ENCODE peak calls at places on chromosomes 3 and 15, in eight cellular contexts. V is sigmoid colon; P is CD4-positive, alpha-beta memory T cell; W is CD4-positive, CD25-positive, alpha-beta regulatory T cell; O is esophagus squamous epithelium; S is SK-N-SH; H is right cardiac atrium; E is mammary epithelial cell. Q is an unnamed sample. For H3K9me3, the result is how much of the 10 kb centered on the place peaks cover.

GRCh38 chr15:56831467-56831866 is 87.0 kb upstream of the TCF12 start:
- DNase-seq in E (no peak), O (no peak), V (no peak), S (no peak), W (no peak), P (no peak), H (no peak), Q (no peak)

GRCh38 chr3:184415229-184415517 is 35.3 kb downstream of the CHRD start:
- DNase-seq in V (no peak), W (no peak), O (no peak), P (no peak), E (no peak), S (no peak), H (no peak), Q (no peak)

GRCh38 chr3:64995857-64996564 is 308.2 kb upstream of the ADAMTS9 start:
- DNase-seq in H (no peak), E (no peak), P (no peak), V (no peak), O (no peak), S (no peak), W (no peak), Q (no peak)

GRCh38 chr3:188918086-188918485 is 253.7 kb upstream of the TPRG1 start:
- DNase-seq in H (no peak), S (no peak), O (no peak), V (no peak), P (no peak), W (no peak), E (no peak), Q (no peak)

GRCh38 chr3:147392083-147392916 is 14.0 kb downstream of the ZIC4 start:
- DNase-seq in V (peak), H (peak), P (no peak), S (peak), E (no peak), W (no peak), O (no peak), Q (no peak)

GRCh38 chr15:55250392-55250791 is 39.2 kb downstream of the RAB27A start:
- DNase-seq in W (no peak), V (no peak), P (no peak), E (peak), S (no peak), H (no peak), O (no peak), Q (no peak)

GRCh38 chr15:41269887-41270286 is 38.8 kb downstream of the CHP1 start:
- DNase-seq in E (no peak), V (no peak), S (no peak), O (no peak), P (no peak), H (no peak), W (no peak), Q (no peak)

GRCh38 chr3:147449669-147450068 is 40.5 kb downstream of the ZIC1 start:
- DNase-seq in E (no peak), P (no peak), S (no peak), O (no peak), H (no peak), V (no peak), W (no peak), Q (no peak)

GRCh38 chr3:153315781-153316180 is 153.8 kb downstream of the RAP2B start:
- DNase-seq in P (no peak), H (no peak), O (no peak), E (no peak), W (no peak), V (no peak), S (no peak), Q (no peak)

GRCh38 chr15:81071130-81071529 is 62.9 kb upstream of the CFAP161 start:
- DNase-seq in H (no peak), V (no peak), O (no peak), P (no peak), S (no peak), E (peak), W (no peak), Q (no peak)

GRCh38 chr15:70328137-70329115 is 230.7 kb upstream of the TLE3 start:
- DNase-seq in V (peak), O (no peak), W (no peak), H (peak), S (no peak), E (no peak), P (no peak), Q (no peak)

GRCh38 chr3:156290917-156291268 is 170.5 kb downstream of the KCNAB1 start:
- DNase-seq in P (no peak), V (no peak), H (no peak), W (no peak), S (no peak), E (no peak), O (no peak), Q (no peak)

GRCh38 chr3:46565607-46566039 is 479 bp downstream of the LRRC2 start:
- DNase-seq in S (peak), P (no peak), E (no peak), V (no peak), H (peak), W (no peak), O (no peak), Q (no peak)

GRCh38 chr15:61680260-61681037 is 379.8 kb downstream of the VPS13C start:
- DNase-seq in P (no peak), H (no peak), E (no peak), S (peak), W (no peak), O (no peak), V (no peak), Q (no peak)

GRCh38 chr3:129614927-129615363 is 8.5 kb upstream of the PLXND1 start:
- DNase-seq in E (no peak), H (peak), O (no peak), W (no peak), S (no peak), V (peak), P (no peak), Q (no peak)

GRCh38 chr3:189629803-189630455 is 1.3 kb upstream of the TP63 start:
- DNase-seq in W (no peak), H (peak), E (no peak), S (no peak), O (no peak), P (no peak), V (no peak), Q (no peak)

GRCh38 chr3:184565421-184566211 is 4.0 kb downstream of the EPHB3 start:
- DNase-seq in O (no peak), E (peak), H (peak), V (no peak), P (no peak), S (peak), W (no peak), Q (no peak)

GRCh38 chr15:83215306-83215705 is 7.7 kb upstream of the HDGFL3 start:
- DNase-seq in O (no peak), W (no peak), H (no peak), S (no peak), E (no peak), P (no peak), V (no peak), Q (no peak)

GRCh38 chr15:40291088-40291574 is 8.3 kb upstream of the ANKRD63 start:
- DNase-seq in P (no peak), V (peak), W (no peak), S (peak), E (peak), H (peak), O (no peak), Q (no peak)

GRCh38 chr15:92438471-92438870 is 44.8 kb downstream of the ST8SIA2 start:
- DNase-seq in S (no peak), E (peak), V (no peak), H (no peak), P (no peak), W (no peak), O (no peak), Q (no peak)

GRCh38 chr3:128907706-128908445 is 28.5 kb downstream of the ACAD9 start:
- DNase-seq in S (no peak), O (no peak), W (no peak), P (no peak), H (no peak), E (no peak), V (no peak), Q (no peak)

GRCh38 chr15:99282129-99282528 is 30.8 kb downstream of the LRRC28 start:
- DNase-seq in P (no peak), W (no peak), O (no peak), S (no peak), H (no peak), V (no peak), E (no peak), Q (no peak)

GRCh38 chr3:124217542-124217941 is 225.6 kb upstream of the ROPN1 start:
- DNase-seq in V (no peak), W (no peak), O (no peak), H (peak), S (no peak), P (no peak), E (peak), Q (no peak)

GRCh38 chr3:40613306-40613705 is 88.5 kb downstream of the ZNF621 start:
- DNase-seq in V (no peak), W (no peak), S (no peak), E (no peak), P (no peak), O (no peak), H (no peak), Q (no peak)

GRCh38 chr15:43042885-43043284 is 63.0 kb downstream of the UBR1 start:
- DNase-seq in E (no peak), V (no peak), O (no peak), P (no peak), W (no peak), S (no peak), H (no peak), Q (no peak)

GRCh38 chr3:44055951-44056350 is 185.7 kb upstream of the TOPAZ1 start:
- DNase-seq in P (no peak), V (no peak), S (no peak), H (no peak), O (no peak), W (no peak), E (no peak), Q (no peak)

GRCh38 chr3:35737527-35737926 is 98.2 kb downstream of the ARPP21 start:
- DNase-seq in S (no peak), E (no peak), W (no peak), P (no peak), V (no peak), H (no peak), O (no peak), Q (no peak)

GRCh38 chr3:113212155-113212844 is 943 bp downstream of the BOC start:
- DNase-seq in O (no peak), P (no peak), S (peak), E (peak), H (peak), V (peak), W (no peak), Q (no peak)

DNA sequence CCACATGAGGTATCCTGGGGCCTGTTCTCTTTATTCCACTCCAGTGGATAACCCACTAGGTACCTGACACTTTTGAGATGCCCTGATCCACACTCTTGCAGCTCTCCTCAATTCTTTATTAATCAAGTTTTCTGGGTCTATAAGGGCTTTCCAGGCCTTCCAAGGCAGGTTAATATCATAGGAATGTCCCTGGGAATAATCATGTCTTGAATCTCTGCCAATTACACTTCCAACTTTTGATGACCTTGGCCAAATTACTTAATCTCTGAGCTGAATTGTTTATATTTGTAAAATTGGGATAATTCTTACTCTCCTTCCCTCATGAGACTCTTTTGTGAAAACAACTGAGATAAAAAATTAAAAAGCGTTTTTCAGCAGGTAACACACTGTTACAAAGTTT is 881.7 kb downstream of the MCTP2 start:
- DNase-seq in W (no peak), E (no peak), V (no peak), O (no peak), P (no peak), S (no peak), H (no peak), Q (no peak)
- H3K9me3 ChIP-seq in W (under half), E (under half), V (under half), O (under half), P (under half), S (under half), H (under half), Q (under half)

GRCh38 chr3:51759203-51759602 is 19.8 kb downstream of the IQCF6 start:
- DNase-seq in H (no peak), E (no peak), O (no peak), W (no peak), S (no peak), V (no peak), P (no peak), Q (no peak)
- H3K9me3 ChIP-seq in H (under half), E (under half), O (under half), W (under half), S (under half), V (under half), P (under half), Q (under half)

DNA sequence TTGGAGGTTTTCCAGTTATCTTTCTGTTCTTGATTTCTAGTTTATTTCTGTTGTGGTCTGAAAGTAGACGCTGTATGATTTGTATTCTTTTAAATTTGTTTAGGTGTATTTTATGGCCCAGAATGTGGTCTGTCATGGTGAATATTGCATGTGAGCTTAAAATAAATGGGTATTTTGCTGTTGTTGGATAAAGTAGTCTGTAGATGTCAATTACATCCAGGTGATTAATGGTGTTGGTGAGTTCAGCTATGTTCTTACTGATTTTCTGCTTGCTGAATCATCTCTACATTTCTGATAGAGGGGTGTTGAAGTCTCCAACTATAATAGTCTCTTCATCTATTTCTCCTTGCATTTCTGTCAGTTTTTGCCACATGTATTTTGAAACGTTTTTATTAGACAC is 383.3 kb upstream of the SGO1 start:
- DNase-seq in O (no peak), W (no peak), P (no peak), V (no peak), E (no peak), H (no peak), S (no peak), Q (no peak)
- H3K9me3 ChIP-seq in O (under half), W (under half), P (under half), V (under half), E (under half), H (under half), S (under half), Q (under half)

DNA sequence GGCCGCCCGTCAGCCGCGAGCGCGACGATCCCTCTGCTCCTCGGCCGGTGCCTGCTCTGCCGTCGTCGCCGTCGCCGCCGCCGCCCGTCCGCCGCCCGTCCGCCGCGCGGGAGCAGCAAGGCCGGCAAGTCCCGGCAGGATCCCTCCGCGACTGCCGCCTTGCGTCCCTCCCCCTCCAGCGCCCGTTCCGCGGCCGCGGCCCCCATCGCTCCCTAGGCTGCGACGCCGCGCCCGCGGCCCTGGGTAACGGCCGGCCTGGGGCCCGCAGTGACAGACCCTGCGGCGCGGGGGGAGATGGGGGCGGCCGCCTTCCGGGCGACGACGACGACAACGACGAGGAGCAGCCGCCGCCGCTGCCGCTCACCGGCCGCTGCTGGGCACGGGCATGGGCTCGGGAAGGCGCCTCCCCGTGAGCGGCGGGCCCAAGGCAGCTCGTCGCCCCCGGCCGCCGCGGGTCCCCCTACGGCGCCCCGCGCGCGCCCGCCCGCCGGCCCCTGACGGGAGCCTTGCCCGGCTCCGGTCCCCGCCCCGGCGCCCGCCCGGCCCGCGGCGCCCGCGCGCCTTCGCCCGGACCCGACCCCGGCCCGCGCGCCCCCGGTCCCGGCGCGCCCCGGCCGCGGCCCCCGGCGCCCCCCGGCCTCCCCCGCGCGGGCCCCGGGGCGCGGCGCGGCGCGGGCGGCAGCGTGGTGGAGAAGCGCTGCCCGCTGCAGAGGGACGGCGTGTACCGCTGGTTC is 177.5 kb downstream of the OR4M2 start:
- DNase-seq in H (no peak), W (no peak), V (no peak), P (no peak), E (no peak), S (no peak), O (no peak), Q (no peak)
- H3K9me3 ChIP-seq in H (under half), W (under half), V (under half), P (under half), E (under half), S (under half), O (under half), Q (under half)